ENCODE peak calls at places on chromosomes 5 and 9, in five cellular contexts. D is upper lobe of left lung, L is HCT116, F is GM12878, E is sigmoid colon. A is an unnamed sample.

GRCh38 chr5:179224741-179225140 is 120.5 kb downstream of the ADAMTS2 start:
- DNase-seq in F (no peak), D (no peak), E (peak; percentile 25), L (no peak), A (peak; percentile 43)

GRCh38 chr9:26658476-26658875 is 234.1 kb downstream of the CAAP1 start:
- DNase-seq in F (no peak), D (no peak), E (no peak), L (no peak), A (no peak)

GRCh38 chr9:38362912-38363588 is 29.5 kb upstream of the ALDH1B1 start:
- DNase-seq in D (no peak), L (peak; percentile 63), E (no peak), F (peak; percentile 35), A (peak; percentile 30)

GRCh38 chr5:5089895-5090649 is 50.1 kb upstream of the ADAMTS16 start:
- DNase-seq in E (no peak), L (no peak), F (no peak), D (no peak), A (no peak)

GRCh38 chr5:151739395-151739794 is 19.0 kb downstream of the ATOX1 start:
- DNase-seq in L (no peak), F (no peak), D (no peak), E (no peak), A (no peak)

GRCh38 chr5:41707853-41708603 is 162.2 kb downstream of the OXCT1 start:
- DNase-seq in L (peak; percentile 21), E (no peak), D (no peak), F (no peak), A (no peak)

GRCh38 chr9:20683351-20684034 is 566 bp upstream of the FOCAD start:
- DNase-seq in F (no peak), E (peak; percentile 92), D (no peak), L (peak; percentile 18), A (peak; percentile 51)

GRCh38 chr9:93035821-93036351 is 22.6 kb upstream of the SUSD3 start:
- DNase-seq in D (no peak), E (no peak), F (no peak), L (no peak), A (no peak)

GRCh38 chr9:19521205-19521604 is 112.4 kb downstream of the ACER2 start:
- DNase-seq in F (no peak), L (no peak), D (no peak), E (no peak), A (no peak)

GRCh38 chr9:77457916-77458592 is 190.1 kb downstream of the GNA14 start:
- DNase-seq in F (no peak), E (peak; percentile 82), L (peak; percentile 65), D (no peak), A (peak; percentile 32)

GRCh38 chr5:67234671-67235176 is 38.1 kb upstream of the CD180 start:
- DNase-seq in E (no peak), D (no peak), L (no peak), F (no peak), A (no peak)

GRCh38 chr5:56625577-56625976 is 189.8 kb upstream of the MAP3K1 start:
- DNase-seq in F (no peak), D (no peak), L (no peak), E (no peak), A (no peak)

GRCh38 chr9:17018001-17018491 is 116.8 kb upstream of the CNTLN start:
- DNase-seq in E (peak; percentile 68), L (no peak), D (peak; percentile 9), F (no peak), A (no peak)

GRCh38 chr5:95842955-95843544 is 20.5 kb upstream of the GLRX start:
- DNase-seq in E (peak; percentile 74), F (no peak), D (no peak), L (no peak), A (peak; percentile 68)

GRCh38 chr5:38022621-38023020 is 182.8 kb upstream of the GDNF start:
- DNase-seq in D (no peak), F (no peak), L (no peak), E (no peak), A (no peak)

GRCh38 chr5:2751592-2752021 is at the start of gene IRX2:
- DNase-seq in L (no peak), F (no peak), D (peak; percentile 94), E (no peak), A (peak; percentile 96)

GRCh38 chr9:121819511-121820231 is 168.2 kb downstream of the DAB2IP start:
- DNase-seq in F (no peak), D (no peak), E (no peak), L (no peak), A (peak; percentile 34)

GRCh38 chr9:110916361-110916760 is 121.9 kb downstream of the LPAR1 start:
- DNase-seq in D (no peak), F (no peak), E (no peak), L (no peak), A (no peak)

GRCh38 chr9:69637801-69638200 is 34.4 kb downstream of the APBA1 start:
- DNase-seq in F (no peak), D (no peak), L (no peak), E (no peak), A (no peak)

GRCh38 chr5:173468821-173469251 is 140.6 kb upstream of the STC2 start:
- DNase-seq in F (no peak), L (no peak), E (no peak), D (no peak), A (no peak)

GRCh38 chr9:130186839-130187522 is 14.8 kb downstream of the NCS1 start:
- DNase-seq in E (peak; percentile 90), F (no peak), D (peak; percentile 77), L (peak; percentile 71), A (peak; percentile 51)

GRCh38 chr5:61159070-61159469 is 3.2 kb downstream of the SMIM15 start:
- DNase-seq in D (no peak), E (no peak), L (no peak), F (no peak), A (no peak)

GRCh38 chr5:63928451-63928850 is 33.8 kb downstream of the HTR1A start:
- DNase-seq in E (no peak), F (no peak), D (no peak), L (no peak), A (no peak)

GRCh38 chr9:19200234-19200633 is 30.3 kb upstream of the DENND4C start:
- DNase-seq in D (no peak), F (no peak), E (no peak), L (no peak), A (no peak)

GRCh38 chr9:96875460-96876142 is 21.3 kb upstream of the ZNF782 start:
- DNase-seq in D (peak; percentile 81), L (peak; percentile 83), E (no peak), F (peak; percentile 51), A (no peak)

GRCh38 chr9:111978616-111979015 is 82.0 kb downstream of the UGCG start:
- DNase-seq in L (no peak), D (no peak), F (no peak), E (no peak), A (no peak)

GRCh38 chr5:26805076-26805475 is 233.3 kb downstream of the CDH9 start:
- DNase-seq in F (no peak), D (no peak), E (no peak), L (no peak), A (no peak)

GRCh38 chr9:133460405-133461175 is 812 bp downstream of the CACFD1 start:
- DNase-seq in E (peak; percentile 86), F (no peak), D (peak; percentile 83), L (no peak), A (peak; percentile 90)

GRCh38 chr5:14440598-14441401 is 140.8 kb upstream of the OTULINL start:
- DNase-seq in L (no peak), D (peak; percentile 91), F (no peak), E (peak; percentile 85), A (peak; percentile 41)

GRCh38 chr5:141508808-141509611 is 20.1 kb downstream of the PCDHGC5 start:
- DNase-seq in E (peak; percentile 90), F (no peak), D (peak; percentile 66), L (no peak), A (no peak)

GRCh38 chr5:33650911-33651310 is 210.1 kb downstream of the TARS1 start:
- DNase-seq in E (no peak), L (no peak), D (no peak), F (no peak), A (no peak)

GRCh38 chr5:127068771-127069330 is 4.5 kb downstream of the C5orf63 start:
- DNase-seq in L (no peak), E (no peak), F (no peak), D (no peak), A (no peak)

GRCh38 chr5:119315516-119315949 is 40.3 kb upstream of the TNFAIP8 start:
- DNase-seq in E (no peak), F (peak; percentile 69), L (no peak), D (no peak), A (no peak)
- TF ChIP-seq POLR2AphosphoS5 in E (no peak), F (no peak), L (no peak), D (no peak), A (no peak)

DNA sequence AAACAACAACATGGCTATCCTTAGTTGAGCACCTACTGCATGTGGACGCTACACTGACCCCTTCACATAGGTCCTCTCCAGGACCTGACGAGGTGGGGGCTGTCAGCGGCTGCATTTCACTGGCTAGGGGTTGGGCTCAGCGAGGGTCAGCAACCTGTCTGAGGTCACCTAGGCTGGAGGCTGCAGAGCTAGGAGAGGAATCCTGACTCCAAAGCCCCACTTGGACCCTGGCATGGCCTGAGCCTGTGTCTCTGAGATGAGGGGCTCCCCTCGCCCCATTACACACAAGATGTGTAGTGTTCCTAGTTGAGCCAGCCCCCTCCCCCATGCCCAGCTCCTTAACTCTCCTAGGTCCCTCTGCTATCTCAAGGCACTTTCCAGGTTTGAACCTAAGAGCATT is 15.6 kb downstream of the CXXC5 start:
- DNase-seq in F (no peak), D (no peak), L (no peak), E (no peak), A (no peak)
- H3K4me1 ChIP-seq in F (peaks cover 88% of the 10 kb centered on the region), D (peaks cover 85% of the 10 kb centered on the region), L (peaks cover 87% of the 10 kb centered on the region), E (peaks cover 64% of the 10 kb centered on the region), A (peaks cover 61% of the 10 kb centered on the region)

GRCh38 chr9:104091708-104092107 is 2.4 kb upstream of the SMC2 start:
- DNase-seq in D (no peak), F (no peak), L (no peak), E (peak; percentile 83), A (no peak)

GRCh38 chr9:104092192-104092591 is 1.9 kb upstream of the SMC2 start:
- DNase-seq in D (no peak), F (no peak), E (no peak), L (no peak), A (no peak)

GRCh38 chr9:104094534-104095020 is 468 bp downstream of the SMC2 start:
- DNase-seq in D (peak; percentile 89), L (no peak), F (no peak), E (no peak), A (no peak)

GRCh38 chr9:104093162-104093561 is 947 bp upstream of the SMC2 start:
- DNase-seq in E (no peak), F (no peak), D (no peak), L (no peak), A (no peak)

GRCh38 chr9:104093647-104094533 is at the start of gene SMC2:
- DNase-seq in E (peak; percentile 92), F (peak; percentile 85), D (peak; percentile 97), L (peak; percentile 80), A (peak; percentile 87)
- TF ChIP-seq POLR2A in E (peak; percentile 88), F (peak; percentile 89), D (peak; percentile 72), L (peak; percentile 83), A (no peak)

DNA sequence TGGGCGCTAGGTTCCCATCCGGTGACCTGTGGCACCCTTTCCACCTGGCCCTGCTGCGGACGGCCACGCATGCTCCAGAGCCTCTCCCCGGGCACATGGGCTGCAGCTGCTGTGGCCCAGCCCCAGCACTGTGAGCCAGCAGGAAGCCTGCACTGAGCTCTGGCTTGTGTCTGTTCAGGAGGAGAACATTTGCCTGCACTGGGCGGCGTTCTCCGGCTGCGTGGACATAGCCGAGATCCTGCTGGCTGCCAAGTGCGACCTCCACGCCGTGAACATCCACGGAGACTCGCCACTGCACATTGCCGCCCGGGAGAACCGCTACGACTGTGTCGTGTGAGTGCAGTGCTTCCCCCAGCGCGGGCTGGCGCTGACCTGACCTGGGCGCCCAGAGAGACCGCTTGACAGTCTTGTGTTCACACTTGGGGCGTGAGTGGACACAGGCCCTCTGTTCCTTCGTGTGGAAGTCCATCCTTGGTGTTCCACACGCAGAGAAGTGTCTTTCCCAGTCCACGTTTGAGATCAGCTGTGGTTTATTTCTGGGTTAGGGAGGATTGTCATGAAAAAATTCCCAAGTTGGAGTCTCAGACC is 66.2 kb upstream of the CACNA1B start:
- DNase-seq in E (no peak), F (no peak), D (peak; percentile 78), L (no peak), A (no peak)
- TF ChIP-seq POLR2AphosphoS5 in E (no peak), F (no peak), D (no peak), L (no peak), A (no peak)

A was measured in breast epithelium.